ENCODE peak calls at places on chromosomes 5 and 9, in seven cellular contexts. A is body of pancreas, J is GM23338, G is AG04450, M is heart left ventricle, O is OCI-LY7, R is GM12878. T is an unnamed sample.
A peak's percentile ranks its signal among the peaks of the same experiment; 100 is the strongest.

GRCh38 chr9:136723989-136724388 is 11.6 kb downstream of the DIPK1B start:
- DNase-seq in A (no peak), J (no peak), G (no peak), M (no peak), O (no peak), R (no peak), T (no peak)

GRCh38 chr5:104598285-104598684 is 1035.7 kb upstream of the NUDT12 start:
- DNase-seq in A (no peak), J (no peak), G (no peak), M (no peak), O (no peak), R (no peak), T (no peak)

GRCh38 chr9:137020771-137021573 is 7.1 kb downstream of the ABCA2 start:
- DNase-seq in A (no peak), J (no peak), G (no peak), M (no peak), O (no peak), R (no peak), T (no peak)

GRCh38 chr9:16675131-16675530 is 195.3 kb downstream of the BNC2 start:
- DNase-seq in A (no peak), J (no peak), G (no peak), M (no peak), O (no peak), R (no peak), T (no peak)

GRCh38 chr9:35658144-35658893 is at the start of gene CCDC107:
- DNase-seq in A (peak; percentile 90), J (peak; percentile 79), G (no peak), M (peak; percentile 89), O (peak; percentile 91), R (no peak), T (no peak)

GRCh38 chr9:34383904-34384303 is 7.2 kb upstream of the MYORG start:
- DNase-seq in A (no peak), J (no peak), G (no peak), M (no peak), O (no peak), R (no peak), T (no peak)

GRCh38 chr5:115433918-115434317 is 110.7 kb downstream of the FEM1C start:
- DNase-seq in A (no peak), J (no peak), G (no peak), M (no peak), O (no peak), R (no peak), T (no peak)

GRCh38 chr9:126049896-126050604 is 276.6 kb upstream of the MVB12B start:
- DNase-seq in A (no peak), J (no peak), G (no peak), M (no peak), O (no peak), R (no peak), T (no peak)

GRCh38 chr9:85741112-85741874 is 461 bp downstream of the AGTPBP1 start:
- DNase-seq in A (peak; percentile 53), J (peak; percentile 76), G (no peak), M (peak; percentile 27), O (peak; percentile 65), R (no peak), T (no peak)

GRCh38 chr5:953535-954449 is 54.8 kb upstream of the NKD2 start:
- DNase-seq in A (no peak), J (no peak), G (no peak), M (no peak), O (no peak), R (no peak), T (no peak)

GRCh38 chr5:51573835-51574234 is 190.6 kb downstream of the ISL1 start:
- DNase-seq in A (no peak), J (peak; percentile 26), G (no peak), M (no peak), O (no peak), R (no peak), T (no peak)

GRCh38 chr9:93126825-93127368 is 7.2 kb downstream of the NINJ1 start:
- DNase-seq in A (peak; percentile 14), J (peak; percentile 32), G (no peak), M (no peak), O (no peak), R (no peak), T (no peak)

GRCh38 chr9:113317777-113318176 is 14.6 kb upstream of the RNF183 start:
- DNase-seq in A (no peak), J (no peak), G (no peak), M (no peak), O (no peak), R (no peak), T (no peak)
- TF ChIP-seq CTCF in A (peak; percentile 12), J (no peak), G (peak; percentile 44), M (peak; percentile 13), O (no peak), R (no peak), T (peak; percentile 4)

GRCh38 chr5:82858453-82859043 is 218.6 kb downstream of the TMEM167A start:
- DNase-seq in A (no peak), J (no peak), G (no peak), M (no peak), O (no peak), R (no peak), T (no peak)

GRCh38 chr5:82861705-82862104 is 215.5 kb downstream of the TMEM167A start:
- DNase-seq in A (no peak), J (no peak), G (no peak), M (no peak), O (no peak), R (no peak), T (no peak)

GRCh38 chr5:82855000-82855399 is 222.2 kb downstream of the TMEM167A start:
- DNase-seq in A (no peak), J (no peak), G (no peak), M (no peak), O (no peak), R (no peak), T (no peak)

GRCh38 chr5:82859439-82860140 is 217.6 kb downstream of the TMEM167A start:
- DNase-seq in A (no peak), J (peak; percentile 37), G (no peak), M (no peak), O (no peak), R (no peak), T (no peak)

GRCh38 chr5:82855893-82856292 is 221.3 kb downstream of the TMEM167A start:
- DNase-seq in A (no peak), J (no peak), G (no peak), M (no peak), O (no peak), R (no peak), T (no peak)
- H3K4me3 ChIP-seq in A (no peak overlapping the region), J (no peak overlapping the region), G (no peak overlapping the region), M (no peak overlapping the region), O (no peak overlapping the region), R (no peak overlapping the region), T (no peak overlapping the region)

GRCh38 chr9:133904371-133905090 is 87.6 kb downstream of the VAV2 start:
- DNase-seq in A (no peak), J (no peak), G (no peak), M (no peak), O (no peak), R (no peak), T (no peak)
- TF ChIP-seq CTCF in A (no peak), J (no peak), G (no peak), M (no peak), O (no peak), R (no peak), T (no peak)

DNA sequence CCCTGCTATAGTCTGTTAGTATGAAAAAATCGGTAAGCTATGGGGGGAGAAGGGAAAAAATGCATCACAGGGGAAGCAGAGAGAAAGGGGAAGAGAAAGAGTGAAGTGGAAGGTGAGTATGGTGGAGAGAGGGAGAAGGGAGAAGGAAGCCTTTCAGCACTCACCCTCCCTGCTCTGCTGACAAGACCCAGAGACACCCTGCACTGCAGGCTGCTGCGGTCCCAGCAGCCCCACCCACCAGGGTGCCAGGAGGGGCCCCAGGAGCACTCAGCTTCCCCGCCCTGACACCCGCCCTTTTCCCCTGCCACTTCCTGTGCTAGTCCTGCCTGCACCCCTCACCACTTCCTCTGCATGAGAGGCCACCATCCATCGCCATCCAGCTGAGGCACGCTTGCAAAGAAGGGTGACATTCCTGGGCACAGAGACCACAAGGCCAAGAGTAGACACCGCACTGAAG is 12.7 kb downstream of the STK10 start:
- DNase-seq in A (no peak), J (no peak), G (no peak), M (no peak), O (peak; percentile 93), R (peak; percentile 75), T (no peak)
- H3K4me3 ChIP-seq in A (no peak overlapping the region), J (no peak overlapping the region), G (no peak overlapping the region), M (no peak overlapping the region), O (peak overlapping the region; percentile 73), R (peak overlapping the region; percentile 69), T (no peak overlapping the region)

DNA sequence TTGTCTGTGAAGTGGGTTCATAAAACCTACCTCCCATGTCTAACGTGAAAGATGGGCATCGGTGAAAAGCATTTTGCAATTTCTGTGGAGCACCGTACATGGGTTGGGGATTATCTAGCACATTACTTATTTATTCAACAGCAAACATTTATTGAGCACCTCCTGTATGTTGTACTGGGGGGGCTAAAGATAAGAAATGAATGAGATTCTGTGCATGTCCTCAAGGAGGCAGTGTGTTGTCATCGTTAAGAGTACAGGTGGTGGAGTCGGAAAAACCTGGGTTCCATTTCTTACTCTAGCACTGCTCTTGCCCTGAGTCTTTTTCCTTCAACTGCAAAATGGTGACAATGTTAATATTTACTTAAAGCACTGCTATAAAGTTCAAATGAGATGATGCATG is 30.4 kb upstream of the DENND1A start:
- DNase-seq in A (no peak), J (peak; percentile 57), G (no peak), M (no peak), O (peak; percentile 16), R (peak; percentile 21), T (no peak)
- TF ChIP-seq CTCF in A (no peak), J (peak; percentile 78), G (no peak), M (no peak), O (peak; percentile 62), R (peak; percentile 57), T (no peak)

DNA sequence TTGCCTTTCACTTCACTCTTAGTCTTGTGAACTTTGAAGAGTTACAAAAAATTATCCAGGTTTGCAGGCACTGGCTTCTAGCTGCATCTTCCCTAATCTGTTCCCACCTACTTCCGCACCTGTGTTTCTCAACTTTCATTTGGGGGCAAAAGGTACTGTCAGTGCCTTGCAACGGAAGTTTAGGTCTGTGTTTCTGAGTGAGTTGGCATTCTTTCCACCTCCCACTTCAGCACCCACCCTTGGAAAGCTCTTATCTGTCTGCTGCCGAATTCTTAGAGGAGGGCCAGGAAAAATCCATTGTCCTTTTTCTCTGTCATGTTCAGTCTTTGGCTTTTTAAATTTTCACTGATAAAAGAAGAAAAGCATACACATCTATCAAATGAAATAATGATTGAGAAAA is 89.7 kb upstream of the RASGRF2 start:
- DNase-seq in A (no peak), J (peak; percentile 10), G (no peak), M (no peak), O (no peak), R (no peak), T (no peak)
- H3K4me3 ChIP-seq in A (no peak overlapping the region), J (no peak overlapping the region), G (no peak overlapping the region), M (no peak overlapping the region), O (no peak overlapping the region), R (no peak overlapping the region), T (no peak overlapping the region)

GRCh38 chr5:131634666-131634995 is 398 bp downstream of the RAPGEF6 start:
- DNase-seq in A (peak; percentile 58), J (peak; percentile 89), G (no peak), M (peak; percentile 53), O (peak; percentile 84), R (no peak), T (no peak)
- TF ChIP-seq CTCF in A (peak; percentile 8), J (no peak), G (no peak), M (no peak), O (peak; percentile 48), R (peak; percentile 10), T (peak; percentile 21)